ENCODE peak calls at places on chromosomes 11 and 22, in four cellular contexts. One of them, this sample, is unnamed.

GRCh38 chr11:8671242-8671641 is 11.2 kb downstream of the TRIM66 start:
- DNase-seq in EL: peak
- DNase-seq in GOT3: peak
- DNase-seq in activated CD4-positive, alpha-beta memory T cell treated with anti-CD3 and anti-CD28 coated beads, Interleukin-2, amount 10 ng/mL, durations not matched to agents 7 days and 5 days: no peak
- DNase-seq in this sample: peak

GRCh38 chr11:61895718-61896059 is 4.3 kb upstream of the FADS3 start:
- DNase-seq in EL: no peak
- DNase-seq in GOT3: no peak
- DNase-seq in activated CD4-positive, alpha-beta memory T cell treated with anti-CD3 and anti-CD28 coated beads, Interleukin-2, amount 10 ng/mL, durations not matched to agents 7 days and 5 days: no peak
- DNase-seq in this sample: no peak

GRCh38 chr11:112352907-112353306 is 92.2 kb upstream of the PLET1 start:
- DNase-seq in EL: peak
- DNase-seq in GOT3: no peak
- DNase-seq in activated CD4-positive, alpha-beta memory T cell treated with anti-CD3 and anti-CD28 coated beads, Interleukin-2, amount 10 ng/mL, durations not matched to agents 7 days and 5 days: no peak
- DNase-seq in this sample: no peak

GRCh38 chr11:132943737-132944556 is 588.4 kb downstream of the OPCML start:
- DNase-seq in EL: peak
- DNase-seq in GOT3: no peak
- DNase-seq in activated CD4-positive, alpha-beta memory T cell treated with anti-CD3 and anti-CD28 coated beads, Interleukin-2, amount 10 ng/mL, durations not matched to agents 7 days and 5 days: no peak
- DNase-seq in this sample: no peak

GRCh38 chr22:20088263-20088648 is 8.2 kb downstream of the DGCR8 start:
- DNase-seq in EL: no peak
- DNase-seq in GOT3: no peak
- DNase-seq in activated CD4-positive, alpha-beta memory T cell treated with anti-CD3 and anti-CD28 coated beads, Interleukin-2, amount 10 ng/mL, durations not matched to agents 7 days and 5 days: no peak
- DNase-seq in this sample: no peak

GRCh38 chr11:107482234-107482633 is 24.6 kb upstream of the CWF19L2 start:
- DNase-seq in EL: no peak
- DNase-seq in GOT3: no peak
- DNase-seq in activated CD4-positive, alpha-beta memory T cell treated with anti-CD3 and anti-CD28 coated beads, Interleukin-2, amount 10 ng/mL, durations not matched to agents 7 days and 5 days: no peak
- DNase-seq in this sample: no peak

GRCh38 chr11:77188912-77189491 is 61.0 kb downstream of the MYO7A start:
- DNase-seq in EL: no peak
- DNase-seq in GOT3: no peak
- DNase-seq in activated CD4-positive, alpha-beta memory T cell treated with anti-CD3 and anti-CD28 coated beads, Interleukin-2, amount 10 ng/mL, durations not matched to agents 7 days and 5 days: no peak
- DNase-seq in this sample: no peak

GRCh38 chr11:1176224-1177019 is 18.7 kb downstream of the MUC5AC start:
- DNase-seq in EL: no peak
- DNase-seq in GOT3: no peak
- DNase-seq in activated CD4-positive, alpha-beta memory T cell treated with anti-CD3 and anti-CD28 coated beads, Interleukin-2, amount 10 ng/mL, durations not matched to agents 7 days and 5 days: no peak
- DNase-seq in this sample: no peak

GRCh38 chr11:62705401-62705800 is 1.8 kb downstream of the BSCL2 start:
- DNase-seq in EL: no peak
- DNase-seq in GOT3: no peak
- DNase-seq in activated CD4-positive, alpha-beta memory T cell treated with anti-CD3 and anti-CD28 coated beads, Interleukin-2, amount 10 ng/mL, durations not matched to agents 7 days and 5 days: no peak
- DNase-seq in this sample: no peak

GRCh38 chr22:17108256-17109112 is 12.7 kb downstream of the TMEM121B start:
- DNase-seq in EL: no peak
- DNase-seq in GOT3: no peak
- DNase-seq in activated CD4-positive, alpha-beta memory T cell treated with anti-CD3 and anti-CD28 coated beads, Interleukin-2, amount 10 ng/mL, durations not matched to agents 7 days and 5 days: no peak
- DNase-seq in this sample: no peak

GRCh38 chr11:13009921-13010736 is 1.0 kb downstream of the RASSF10 start:
- DNase-seq in EL: peak
- DNase-seq in GOT3: no peak
- DNase-seq in activated CD4-positive, alpha-beta memory T cell treated with anti-CD3 and anti-CD28 coated beads, Interleukin-2, amount 10 ng/mL, durations not matched to agents 7 days and 5 days: no peak
- DNase-seq in this sample: peak

GRCh38 chr11:12235549-12235944 is 125.2 kb downstream of the MICAL2 start:
- DNase-seq in EL: peak
- DNase-seq in GOT3: no peak
- DNase-seq in activated CD4-positive, alpha-beta memory T cell treated with anti-CD3 and anti-CD28 coated beads, Interleukin-2, amount 10 ng/mL, durations not matched to agents 7 days and 5 days: no peak
- DNase-seq in this sample: peak

GRCh38 chr11:44241851-44242250 is 68.1 kb downstream of the ALX4 start:
- DNase-seq in EL: no peak
- DNase-seq in GOT3: no peak
- DNase-seq in activated CD4-positive, alpha-beta memory T cell treated with anti-CD3 and anti-CD28 coated beads, Interleukin-2, amount 10 ng/mL, durations not matched to agents 7 days and 5 days: no peak
- DNase-seq in this sample: no peak

GRCh38 chr22:33780761-33781160 is 139.5 kb downstream of the LARGE1 start:
- DNase-seq in EL: no peak
- DNase-seq in GOT3: no peak
- DNase-seq in activated CD4-positive, alpha-beta memory T cell treated with anti-CD3 and anti-CD28 coated beads, Interleukin-2, amount 10 ng/mL, durations not matched to agents 7 days and 5 days: no peak
- DNase-seq in this sample: no peak

GRCh38 chr11:62976109-62976508 is 8.7 kb downstream of the SLC22A6 start:
- DNase-seq in EL: no peak
- DNase-seq in GOT3: no peak
- DNase-seq in activated CD4-positive, alpha-beta memory T cell treated with anti-CD3 and anti-CD28 coated beads, Interleukin-2, amount 10 ng/mL, durations not matched to agents 7 days and 5 days: no peak
- DNase-seq in this sample: no peak

GRCh38 chr11:2259466-2259830 is 10.9 kb downstream of the ASCL2 start:
- DNase-seq in EL: no peak
- DNase-seq in GOT3: no peak
- DNase-seq in activated CD4-positive, alpha-beta memory T cell treated with anti-CD3 and anti-CD28 coated beads, Interleukin-2, amount 10 ng/mL, durations not matched to agents 7 days and 5 days: peak
- DNase-seq in this sample: no peak

This sample was measured in SW 1271.